ENCODE peak calls at places on chromosomes 1 and 21, in seven cellular contexts. L is breast epithelium, C is GM23338, F is endothelial cell of umbilical vein, U is sigmoid colon, B is HepG2, N is SK-N-SH. R is an unnamed sample. For H3K4me1 and H3K27me3, the result is how much of the 10 kb centered on the place peaks cover.

GRCh38 chr1:19738106-19738505 is 61.6 kb downstream of the TMCO4 start:
- DNase-seq in L (no peak), C (no peak), F (no peak), U (no peak), B (no peak), N (no peak), R (no peak)

GRCh38 chr1:57963545-57963944 is 539.7 kb upstream of the DAB1 start:
- DNase-seq in L (no peak), C (no peak), F (no peak), U (no peak), B (no peak), N (no peak), R (no peak)

GRCh38 chr1:208420021-208420420 is 175.8 kb upstream of the PLXNA2 start:
- DNase-seq in L (no peak), C (peak), F (no peak), U (no peak), B (no peak), N (no peak), R (no peak)

GRCh38 chr1:57916034-57916433 is 492.2 kb upstream of the DAB1 start:
- DNase-seq in L (no peak), C (no peak), F (no peak), U (no peak), B (no peak), N (no peak), R (no peak)

GRCh38 chr1:112698366-112699310 is 8.3 kb downstream of the RHOC start:
- DNase-seq in L (no peak), C (no peak), F (peak), U (no peak), B (peak), N (no peak), R (peak)

GRCh38 chr1:226974544-226975258 is 34.6 kb downstream of the COQ8A start:
- DNase-seq in L (no peak), C (no peak), F (no peak), U (peak), B (peak), N (no peak), R (no peak)

GRCh38 chr1:230067871-230068814 is 1.1 kb downstream of the GALNT2 start:
- DNase-seq in L (peak), C (peak), F (peak), U (no peak), B (no peak), N (peak), R (peak)

GRCh38 chr1:26705788-26706237 is 10.0 kb downstream of the ARID1A start:
- DNase-seq in L (no peak), C (no peak), F (peak), U (no peak), B (peak), N (no peak), R (no peak)

GRCh38 chr1:84785231-84785630 is 95.0 kb upstream of the SSX2IP start:
- DNase-seq in L (peak), C (no peak), F (no peak), U (peak), B (no peak), N (no peak), R (no peak)

GRCh38 chr1:229271448-229272120 is 673 bp downstream of the RAB4A start:
- DNase-seq in L (no peak), C (peak), F (peak), U (no peak), B (peak), N (no peak), R (peak)

GRCh38 chr1:55690366-55690765 is 475.2 kb upstream of the USP24 start:
- DNase-seq in L (peak), C (no peak), F (no peak), U (no peak), B (no peak), N (no peak), R (no peak)

GRCh38 chr1:173364827-173365226 is 112.3 kb upstream of the PRDX6 start:
- DNase-seq in L (no peak), C (peak), F (no peak), U (no peak), B (no peak), N (no peak), R (no peak)

GRCh38 chr1:93658188-93658587 is 23.4 kb downstream of the BCAR3 start:
- DNase-seq in L (no peak), C (no peak), F (no peak), U (no peak), B (no peak), N (no peak), R (no peak)

DNA sequence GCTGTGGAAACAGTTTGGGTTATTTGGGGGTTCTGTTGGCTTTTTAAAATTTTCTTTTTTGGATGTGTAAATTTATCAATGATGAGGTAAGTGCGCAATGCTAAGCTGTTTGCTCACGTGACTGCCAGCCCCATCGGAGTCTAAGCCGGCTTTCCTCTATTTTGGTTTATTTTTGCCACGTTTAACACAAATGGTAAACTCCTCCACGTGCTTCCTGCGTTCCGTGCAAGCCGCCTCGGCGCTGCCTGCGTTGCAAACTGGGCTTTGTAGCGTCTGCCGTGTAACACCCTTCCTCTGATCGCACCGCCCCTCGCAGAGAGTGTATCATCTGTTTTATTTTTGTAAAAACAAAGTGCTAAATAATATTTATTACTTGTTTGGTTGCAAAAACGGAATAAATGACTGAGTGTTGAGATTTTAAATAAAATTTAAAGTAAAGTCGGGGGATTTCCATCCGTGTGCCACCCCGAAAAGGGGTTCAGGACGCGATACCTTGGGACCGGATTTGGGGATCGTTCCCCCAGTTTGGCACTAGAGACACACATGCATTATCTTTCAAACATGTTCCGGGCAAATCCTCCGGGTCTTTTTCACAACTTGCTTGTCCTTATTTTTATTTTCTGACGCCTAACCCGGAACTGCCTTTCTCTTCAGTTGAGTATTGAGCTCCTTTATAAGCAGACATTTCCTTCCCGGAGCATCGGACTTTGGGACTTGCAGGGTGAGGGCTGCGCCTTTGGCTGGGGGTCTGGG is 3.2 kb downstream of the OLIG2 start:
- DNase-seq in L (no peak), C (peak), F (no peak), U (peak), B (no peak), N (no peak), R (no peak)
- TF ChIP-seq POLR2AphosphoS5 in L (no peak), C (no peak), F (no peak), U (no peak), B (no peak), N (no peak), R (no peak)

GRCh38 chr1:206557636-206558473 is 50.5 kb downstream of the RASSF5 start:
- DNase-seq in L (no peak), C (no peak), F (no peak), U (no peak), B (no peak), N (peak), R (no peak)
- H3K4me1 ChIP-seq in L (under half), C (under half), F (under half), U (under half), B (half or more), N (under half), R (under half)

GRCh38 chr1:54680387-54680786 is 35.3 kb upstream of the TTC4 start:
- DNase-seq in L (no peak), C (no peak), F (no peak), U (no peak), B (no peak), N (no peak), R (no peak)

GRCh38 chr1:54681396-54681795 is 34.3 kb upstream of the TTC4 start:
- DNase-seq in L (no peak), C (peak), F (no peak), U (no peak), B (no peak), N (peak), R (no peak)

GRCh38 chr1:54683453-54683852 is 32.2 kb upstream of the TTC4 start:
- DNase-seq in L (no peak), C (no peak), F (no peak), U (no peak), B (no peak), N (no peak), R (no peak)

GRCh38 chr1:54679055-54679643 is 36.5 kb upstream of the TTC4 start:
- DNase-seq in L (no peak), C (no peak), F (no peak), U (no peak), B (peak), N (no peak), R (no peak)

GRCh38 chr1:54679706-54680105 is 36.0 kb upstream of the TTC4 start:
- DNase-seq in L (no peak), C (no peak), F (no peak), U (no peak), B (no peak), N (no peak), R (no peak)
- H3K27me3 ChIP-seq in L (under half), C (under half), F (under half), U (under half), B (under half), N (under half), R (under half)

DNA sequence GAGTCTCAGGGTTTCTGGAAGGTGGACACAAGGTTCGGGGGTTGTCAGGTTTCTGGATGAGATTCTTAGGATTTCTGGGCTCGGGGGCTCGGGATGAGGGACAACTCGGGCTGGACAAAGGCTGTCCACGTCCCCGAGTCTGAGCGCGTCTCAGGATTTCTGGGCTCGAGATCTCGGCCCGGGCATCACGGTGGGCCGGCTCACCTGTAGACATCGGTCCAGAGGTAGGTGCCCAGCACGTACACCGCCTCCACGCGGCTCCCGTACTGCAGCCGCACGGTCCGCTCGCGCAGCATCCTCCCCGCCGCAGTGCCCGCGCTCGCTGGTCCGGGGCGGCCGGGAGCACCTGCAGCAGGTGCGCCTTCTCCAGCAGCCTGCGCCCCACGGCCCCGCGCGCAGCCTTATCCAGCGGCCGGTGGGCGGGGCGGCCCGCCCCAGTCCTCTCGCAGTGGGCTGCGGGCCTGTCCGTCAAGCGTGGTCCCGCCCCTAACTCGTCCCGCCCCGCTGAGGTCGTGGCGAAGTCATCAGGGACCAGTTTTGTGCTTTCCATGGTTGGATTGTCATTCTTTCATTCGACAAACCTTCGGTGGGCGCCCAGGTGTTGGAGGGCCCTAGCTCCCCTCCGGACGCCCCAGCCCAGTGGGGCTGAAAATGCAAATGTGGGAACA is at the start of gene PADI2:
- DNase-seq in L (peak), C (peak), F (peak), U (no peak), B (no peak), N (peak), R (peak)
- TF ChIP-seq POLR2AphosphoS5 in L (no peak), C (peak), F (no peak), U (no peak), B (no peak), N (no peak), R (peak)

GRCh38 chr1:160097911-160098851 is at the start of gene IGSF8:
- DNase-seq in L (peak), C (peak), F (peak), U (peak), B (peak), N (peak), R (peak)

GRCh38 chr1:160094806-160095205 is 3.6 kb downstream of the IGSF8 start:
- DNase-seq in L (no peak), C (no peak), F (no peak), U (no peak), B (no peak), N (no peak), R (no peak)

GRCh38 chr1:160095382-160096105 is 2.9 kb downstream of the IGSF8 start:
- DNase-seq in L (no peak), C (peak), F (no peak), U (no peak), B (no peak), N (no peak), R (no peak)

GRCh38 chr1:160097196-160097910 is 1.1 kb downstream of the IGSF8 start:
- DNase-seq in L (no peak), C (no peak), F (peak), U (no peak), B (no peak), N (no peak), R (no peak)

DNA sequence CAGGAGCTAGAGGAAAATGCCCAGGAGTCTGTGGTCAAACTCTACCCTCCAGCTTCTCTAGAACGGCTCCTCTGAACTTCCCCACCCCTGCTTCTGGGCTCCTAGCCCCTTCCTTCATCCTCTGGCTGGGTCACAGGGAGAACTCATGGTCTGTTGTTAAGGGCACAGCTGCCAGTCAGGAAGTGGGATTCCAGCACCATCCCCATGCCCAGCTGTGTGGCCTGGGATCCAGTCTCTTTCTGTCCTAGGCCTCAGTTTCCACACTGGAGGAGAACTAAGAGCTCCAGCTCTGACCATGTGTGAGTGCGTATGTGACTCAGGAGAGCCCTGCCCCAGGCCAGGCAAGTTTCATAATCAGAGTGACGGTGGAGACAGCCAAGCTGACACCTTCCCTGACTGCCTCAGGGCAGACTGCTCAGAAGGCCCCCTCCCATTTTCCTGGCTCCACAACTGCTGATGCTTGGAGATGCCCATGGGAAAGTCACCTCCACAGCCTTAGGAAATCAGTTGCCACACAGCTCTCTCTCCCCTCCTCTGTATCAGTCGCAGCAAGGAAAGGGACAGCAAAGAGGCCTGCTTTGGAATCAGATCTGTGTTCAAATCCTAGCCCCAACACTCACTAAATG is 1.8 kb downstream of the IGSF8 start:
- DNase-seq in L (peak), C (no peak), F (no peak), U (peak), B (no peak), N (no peak), R (no peak)
- H3K4me1 ChIP-seq in L (under half), C (under half), F (under half), U (under half), B (half or more), N (under half), R (under half)

GRCh38 chr21:35378881-35379280 is 329.8 kb upstream of the RUNX1 start:
- DNase-seq in L (no peak), C (no peak), F (no peak), U (no peak), B (no peak), N (no peak), R (no peak)

GRCh38 chr21:35377505-35378090 is 328.5 kb upstream of the RUNX1 start:
- DNase-seq in L (no peak), C (no peak), F (peak), U (no peak), B (no peak), N (no peak), R (no peak)

GRCh38 chr21:35384375-35384774 is 335.3 kb upstream of the RUNX1 start:
- DNase-seq in L (no peak), C (no peak), F (no peak), U (no peak), B (no peak), N (no peak), R (no peak)

GRCh38 chr21:35382696-35383095 is 333.6 kb upstream of the RUNX1 start:
- DNase-seq in L (no peak), C (no peak), F (no peak), U (no peak), B (no peak), N (no peak), R (no peak)

DNA sequence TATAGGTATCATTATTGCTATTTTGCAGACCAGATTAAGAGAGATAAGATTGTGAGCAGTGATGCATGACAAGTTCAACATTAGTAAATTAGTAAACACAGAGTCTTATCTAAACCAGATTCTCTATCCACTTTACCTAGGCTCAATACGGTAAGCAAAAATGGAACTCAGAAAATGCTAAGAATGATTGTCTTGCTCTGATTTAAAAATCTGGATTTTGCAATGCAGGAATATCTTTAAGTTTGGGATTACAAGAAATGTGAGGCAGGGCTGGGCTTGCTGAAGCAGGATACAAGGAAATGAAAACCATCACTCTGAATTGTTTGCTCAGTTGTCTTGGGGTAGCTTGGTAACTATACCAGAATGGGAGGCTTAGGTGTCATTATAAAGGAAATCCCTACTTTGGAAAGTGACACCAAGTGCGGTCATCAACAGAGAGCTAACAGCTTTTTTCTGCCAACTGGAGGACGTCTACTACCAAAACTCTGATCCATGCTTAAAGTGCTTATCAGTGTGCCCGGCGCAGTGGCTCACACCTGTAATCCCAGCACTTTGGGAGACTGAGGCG is 332.7 kb upstream of the RUNX1 start:
- DNase-seq in L (no peak), C (no peak), F (no peak), U (no peak), B (no peak), N (no peak), R (no peak)
- H3K27me3 ChIP-seq in L (under half), C (under half), F (under half), U (under half), B (under half), N (under half), R (under half)